ENCODE peak calls at places on chromosome 2, in ten cellular contexts. One of them, this sample, is unnamed. For H3K4me1, the result is how much of the 10 kb centered on the place peaks cover.

GRCh38 chr2:165054667-165055066 is 99.3 kb upstream of the SLC38A11 start:
- DNase-seq in kidney: no peak
- DNase-seq in trophoblast cell: no peak
- DNase-seq in ovary: no peak
- DNase-seq in K562: no peak
- DNase-seq in transverse colon: no peak
- DNase-seq in upper lobe of right lung: no peak
- DNase-seq in breast epithelium: no peak
- DNase-seq in A549: no peak
- DNase-seq in heart right ventricle: no peak
- DNase-seq in this sample: no peak

GRCh38 chr2:191618789-191619185 is 59.1 kb upstream of the NABP1 start:
- DNase-seq in upper lobe of right lung: no peak
- DNase-seq in K562: no peak
- DNase-seq in transverse colon: no peak
- DNase-seq in breast epithelium: no peak
- DNase-seq in kidney: no peak
- DNase-seq in trophoblast cell: peak
- DNase-seq in heart right ventricle: no peak
- DNase-seq in ovary: no peak
- DNase-seq in A549: no peak
- DNase-seq in this sample: no peak

GRCh38 chr2:239329284-239329971 is 71.4 kb downstream of the HDAC4 start:
- DNase-seq in ovary: peak
- DNase-seq in breast epithelium: no peak
- DNase-seq in upper lobe of right lung: no peak
- DNase-seq in trophoblast cell: no peak
- DNase-seq in K562: no peak
- DNase-seq in heart right ventricle: peak
- DNase-seq in transverse colon: peak
- DNase-seq in kidney: no peak
- DNase-seq in A549: no peak
- DNase-seq in this sample: peak

GRCh38 chr2:84427235-84428138 is 31.6 kb downstream of the SUCLG1 start:
- DNase-seq in breast epithelium: no peak
- DNase-seq in trophoblast cell: peak
- DNase-seq in ovary: no peak
- DNase-seq in A549: no peak
- DNase-seq in upper lobe of right lung: no peak
- DNase-seq in heart right ventricle: no peak
- DNase-seq in transverse colon: no peak
- DNase-seq in K562: no peak
- DNase-seq in kidney: no peak
- DNase-seq in this sample: no peak

GRCh38 chr2:96154506-96155380 is 9.5 kb upstream of the DUSP2 start:
- DNase-seq in ovary: peak
- DNase-seq in upper lobe of right lung: peak
- DNase-seq in breast epithelium: peak
- DNase-seq in heart right ventricle: no peak
- DNase-seq in A549: no peak
- DNase-seq in transverse colon: no peak
- DNase-seq in trophoblast cell: no peak
- DNase-seq in K562: no peak
- DNase-seq in kidney: no peak
- DNase-seq in this sample: peak

GRCh38 chr2:231410293-231411004 is 14.9 kb downstream of the B3GNT7 start:
- DNase-seq in A549: no peak
- DNase-seq in transverse colon: no peak
- DNase-seq in kidney: peak
- DNase-seq in breast epithelium: no peak
- DNase-seq in ovary: no peak
- DNase-seq in trophoblast cell: no peak
- DNase-seq in upper lobe of right lung: no peak
- DNase-seq in heart right ventricle: no peak
- DNase-seq in K562: no peak
- DNase-seq in this sample: no peak

GRCh38 chr2:221558107-221558506 is 14.0 kb downstream of the EPHA4 start:
- DNase-seq in transverse colon: no peak
- DNase-seq in K562: no peak
- DNase-seq in kidney: no peak
- DNase-seq in trophoblast cell: no peak
- DNase-seq in breast epithelium: no peak
- DNase-seq in upper lobe of right lung: no peak
- DNase-seq in ovary: no peak
- DNase-seq in A549: no peak
- DNase-seq in heart right ventricle: no peak
- DNase-seq in this sample: no peak

GRCh38 chr2:241005569-241005968 is 7.2 kb downstream of the SNED1 start:
- DNase-seq in ovary: no peak
- DNase-seq in K562: no peak
- DNase-seq in A549: no peak
- DNase-seq in breast epithelium: no peak
- DNase-seq in upper lobe of right lung: no peak
- DNase-seq in kidney: no peak
- DNase-seq in transverse colon: no peak
- DNase-seq in trophoblast cell: no peak
- DNase-seq in heart right ventricle: no peak
- DNase-seq in this sample: no peak

GRCh38 chr2:180893752-180894151 is 86.7 kb upstream of the UBE2E3 start:
- DNase-seq in transverse colon: no peak
- DNase-seq in breast epithelium: no peak
- DNase-seq in ovary: no peak
- DNase-seq in K562: no peak
- DNase-seq in kidney: no peak
- DNase-seq in A549: no peak
- DNase-seq in heart right ventricle: no peak
- DNase-seq in upper lobe of right lung: no peak
- DNase-seq in trophoblast cell: no peak
- DNase-seq in this sample: no peak

GRCh38 chr2:240147911-240148587 is 7.6 kb upstream of the OTOS start:
- DNase-seq in K562: no peak
- DNase-seq in A549: no peak
- DNase-seq in upper lobe of right lung: no peak
- DNase-seq in heart right ventricle: no peak
- DNase-seq in kidney: no peak
- DNase-seq in breast epithelium: no peak
- DNase-seq in transverse colon: no peak
- DNase-seq in ovary: no peak
- DNase-seq in trophoblast cell: no peak
- DNase-seq in this sample: no peak

GRCh38 chr2:43143756-43144155 is 82.7 kb downstream of the ZFP36L2 start:
- DNase-seq in transverse colon: no peak
- DNase-seq in trophoblast cell: no peak
- DNase-seq in ovary: no peak
- DNase-seq in breast epithelium: no peak
- DNase-seq in upper lobe of right lung: no peak
- DNase-seq in K562: no peak
- DNase-seq in heart right ventricle: no peak
- DNase-seq in A549: no peak
- DNase-seq in kidney: no peak
- DNase-seq in this sample: no peak

GRCh38 chr2:207229161-207229560 is 63.4 kb upstream of the KLF7 start:
- DNase-seq in transverse colon: no peak
- DNase-seq in kidney: no peak
- DNase-seq in breast epithelium: no peak
- DNase-seq in ovary: no peak
- DNase-seq in upper lobe of right lung: no peak
- DNase-seq in K562: no peak
- DNase-seq in heart right ventricle: no peak
- DNase-seq in trophoblast cell: no peak
- DNase-seq in A549: no peak
- DNase-seq in this sample: no peak
- H3K4me1 ChIP-seq in transverse colon: under half
- H3K4me1 ChIP-seq in kidney: under half
- H3K4me1 ChIP-seq in breast epithelium: under half
- H3K4me1 ChIP-seq in ovary: under half
- H3K4me1 ChIP-seq in upper lobe of right lung: under half
- H3K4me1 ChIP-seq in K562: under half
- H3K4me1 ChIP-seq in heart right ventricle: under half
- H3K4me1 ChIP-seq in trophoblast cell: under half
- H3K4me1 ChIP-seq in A549: under half
- H3K4me1 ChIP-seq in this sample: under half

GRCh38 chr2:72983500-72984039 is 66.3 kb downstream of the EMX1 start:
- DNase-seq in trophoblast cell: no peak
- DNase-seq in heart right ventricle: no peak
- DNase-seq in kidney: peak
- DNase-seq in breast epithelium: no peak
- DNase-seq in K562: no peak
- DNase-seq in transverse colon: peak
- DNase-seq in ovary: no peak
- DNase-seq in upper lobe of right lung: peak
- DNase-seq in A549: no peak
- DNase-seq in this sample: no peak
- H3K4me1 ChIP-seq in trophoblast cell: under half
- H3K4me1 ChIP-seq in heart right ventricle: half or more
- H3K4me1 ChIP-seq in kidney: under half
- H3K4me1 ChIP-seq in breast epithelium: under half
- H3K4me1 ChIP-seq in K562: under half
- H3K4me1 ChIP-seq in transverse colon: under half
- H3K4me1 ChIP-seq in ovary: under half
- H3K4me1 ChIP-seq in upper lobe of right lung: under half
- H3K4me1 ChIP-seq in A549: under half
- H3K4me1 ChIP-seq in this sample: under half

GRCh38 chr2:60964651-60965513 is 52.6 kb upstream of the PEX13 start:
- DNase-seq in ovary: no peak
- DNase-seq in breast epithelium: no peak
- DNase-seq in heart right ventricle: no peak
- DNase-seq in K562: no peak
- DNase-seq in trophoblast cell: no peak
- DNase-seq in upper lobe of right lung: no peak
- DNase-seq in transverse colon: no peak
- DNase-seq in kidney: no peak
- DNase-seq in A549: no peak
- DNase-seq in this sample: no peak
- H3K4me1 ChIP-seq in ovary: under half
- H3K4me1 ChIP-seq in breast epithelium: under half
- H3K4me1 ChIP-seq in heart right ventricle: under half
- H3K4me1 ChIP-seq in K562: under half
- H3K4me1 ChIP-seq in trophoblast cell: under half
- H3K4me1 ChIP-seq in upper lobe of right lung: under half
- H3K4me1 ChIP-seq in transverse colon: under half
- H3K4me1 ChIP-seq in kidney: under half
- H3K4me1 ChIP-seq in A549: under half
- H3K4me1 ChIP-seq in this sample: under half

GRCh38 chr2:46705663-46706062 is 209.9 kb downstream of the MCFD2 start:
- DNase-seq in upper lobe of right lung: no peak
- DNase-seq in kidney: no peak
- DNase-seq in transverse colon: no peak
- DNase-seq in trophoblast cell: no peak
- DNase-seq in ovary: no peak
- DNase-seq in heart right ventricle: no peak
- DNase-seq in breast epithelium: no peak
- DNase-seq in K562: no peak
- DNase-seq in A549: no peak
- DNase-seq in this sample: no peak

GRCh38 chr2:46706264-46706983 is 209.2 kb downstream of the MCFD2 start:
- DNase-seq in upper lobe of right lung: no peak
- DNase-seq in A549: no peak
- DNase-seq in transverse colon: no peak
- DNase-seq in ovary: no peak
- DNase-seq in K562: no peak
- DNase-seq in heart right ventricle: no peak
- DNase-seq in kidney: no peak
- DNase-seq in trophoblast cell: no peak
- DNase-seq in breast epithelium: no peak
- DNase-seq in this sample: no peak

GRCh38 chr2:46711156-46711555 is 204.4 kb downstream of the MCFD2 start:
- DNase-seq in kidney: no peak
- DNase-seq in ovary: no peak
- DNase-seq in upper lobe of right lung: no peak
- DNase-seq in heart right ventricle: no peak
- DNase-seq in transverse colon: no peak
- DNase-seq in K562: no peak
- DNase-seq in trophoblast cell: no peak
- DNase-seq in breast epithelium: no peak
- DNase-seq in A549: no peak
- DNase-seq in this sample: no peak

GRCh38 chr2:46708492-46708891 is 207.1 kb downstream of the MCFD2 start:
- DNase-seq in upper lobe of right lung: no peak
- DNase-seq in transverse colon: no peak
- DNase-seq in K562: no peak
- DNase-seq in A549: no peak
- DNase-seq in breast epithelium: no peak
- DNase-seq in trophoblast cell: no peak
- DNase-seq in heart right ventricle: no peak
- DNase-seq in ovary: no peak
- DNase-seq in kidney: no peak
- DNase-seq in this sample: no peak

DNA sequence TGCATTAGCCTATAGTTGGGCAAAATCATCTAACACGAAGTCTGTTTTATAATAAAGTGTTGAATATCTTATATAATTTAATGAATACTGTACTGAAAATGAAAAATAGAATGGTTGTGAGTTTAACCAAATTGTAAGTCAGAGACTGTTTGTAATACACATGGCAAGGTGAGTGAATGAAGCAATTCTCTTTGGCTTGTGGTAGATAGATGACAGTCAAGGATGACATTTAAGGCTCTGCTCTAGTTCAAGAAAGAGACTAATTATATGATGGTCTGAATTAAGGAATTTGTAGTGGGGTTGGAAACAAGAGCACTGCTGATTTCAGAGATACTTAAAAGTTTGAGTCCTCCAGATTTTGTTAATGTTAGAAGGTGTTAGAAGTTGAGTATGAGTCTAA is 207.7 kb downstream of the MCFD2 start:
- DNase-seq in breast epithelium: no peak
- DNase-seq in heart right ventricle: no peak
- DNase-seq in ovary: no peak
- DNase-seq in K562: no peak
- DNase-seq in transverse colon: no peak
- DNase-seq in upper lobe of right lung: no peak
- DNase-seq in trophoblast cell: no peak
- DNase-seq in kidney: no peak
- DNase-seq in A549: no peak
- DNase-seq in this sample: no peak
- H3K4me1 ChIP-seq in breast epithelium: under half
- H3K4me1 ChIP-seq in heart right ventricle: half or more
- H3K4me1 ChIP-seq in ovary: under half
- H3K4me1 ChIP-seq in K562: under half
- H3K4me1 ChIP-seq in transverse colon: half or more
- H3K4me1 ChIP-seq in upper lobe of right lung: half or more
- H3K4me1 ChIP-seq in trophoblast cell: under half
- H3K4me1 ChIP-seq in kidney: under half
- H3K4me1 ChIP-seq in A549: half or more
- H3K4me1 ChIP-seq in this sample: under half

GRCh38 chr2:70707706-70708105 is 60.3 kb downstream of the ADD2 start:
- DNase-seq in K562: no peak
- DNase-seq in kidney: no peak
- DNase-seq in transverse colon: no peak
- DNase-seq in ovary: no peak
- DNase-seq in upper lobe of right lung: no peak
- DNase-seq in breast epithelium: no peak
- DNase-seq in trophoblast cell: no peak
- DNase-seq in A549: no peak
- DNase-seq in heart right ventricle: no peak
- DNase-seq in this sample: no peak
- H3K4me1 ChIP-seq in K562: under half
- H3K4me1 ChIP-seq in kidney: under half
- H3K4me1 ChIP-seq in transverse colon: under half
- H3K4me1 ChIP-seq in ovary: under half
- H3K4me1 ChIP-seq in upper lobe of right lung: under half
- H3K4me1 ChIP-seq in breast epithelium: under half
- H3K4me1 ChIP-seq in trophoblast cell: under half
- H3K4me1 ChIP-seq in A549: under half
- H3K4me1 ChIP-seq in heart right ventricle: under half
- H3K4me1 ChIP-seq in this sample: under half

This sample was measured in tibial artery.